ENCODE peak calls at places on chromosomes 2 and 18, in four cellular contexts. B, D, V and U are unnamed samples.

GRCh38 chr2:174560737-174561136 is 36.9 kb downstream of the WIPF1 start:
- DNase-seq in D (no peak), B (no peak), V (no peak), U (no peak)

GRCh38 chr2:39216495-39217191 is 27.1 kb downstream of the CDKL4 start:
- DNase-seq in D (no peak), V (no peak), B (no peak), U (no peak)

GRCh38 chr18:56468379-56468778 is 170.0 kb downstream of the TXNL1 start:
- DNase-seq in D (no peak), V (no peak), B (no peak), U (no peak)

GRCh38 chr2:37698931-37699481 is 27.6 kb upstream of the CDC42EP3 start:
- DNase-seq in V (no peak), D (no peak), B (no peak), U (no peak)

GRCh38 chr2:152929628-152930027 is 211.2 kb downstream of the ARL6IP6 start:
- DNase-seq in B (no peak), V (no peak), D (no peak), U (no peak)

GRCh38 chr2:70888389-70888924 is 47.2 kb upstream of the ATP6V1B1 start:
- DNase-seq in B (no peak), V (no peak), D (no peak), U (no peak)

GRCh38 chr2:69601179-69601612 is 42.3 kb downstream of the AAK1 start:
- DNase-seq in D (no peak), V (no peak), B (peak), U (no peak)

GRCh38 chr2:134900151-134900550 is 18.5 kb upstream of the CCNT2 start:
- DNase-seq in D (no peak), B (no peak), V (no peak), U (no peak)

GRCh38 chr2:48943436-48943835 is 187.9 kb upstream of the LHCGR start:
- DNase-seq in B (no peak), D (no peak), V (no peak), U (no peak)

GRCh38 chr2:238720232-238720672 is 127.6 kb upstream of the TWIST2 start:
- DNase-seq in D (peak), B (peak), V (no peak), U (no peak)

GRCh38 chr2:105394951-105395611 is 3.8 kb downstream of the FHL2 start:
- DNase-seq in B (no peak), D (no peak), V (no peak), U (no peak)

GRCh38 chr2:172560721-172561120 is 4.8 kb downstream of the PDK1 start:
- DNase-seq in B (no peak), V (no peak), D (no peak), U (no peak)

GRCh38 chr2:226440119-226440917 is 359.3 kb downstream of the IRS1 start:
- DNase-seq in V (no peak), B (no peak), D (no peak), U (no peak)

GRCh38 chr18:73923866-73924265 is 223.8 kb downstream of the FBXO15 start:
- DNase-seq in B (no peak), V (no peak), D (no peak), U (no peak)

GRCh38 chr2:120155308-120155707 is 67.9 kb downstream of the TMEM185B start:
- DNase-seq in V (no peak), D (no peak), B (no peak), U (no peak)

GRCh38 chr2:120148669-120149068 is 74.5 kb downstream of the TMEM185B start:
- DNase-seq in B (no peak), D (no peak), V (no peak), U (no peak)

GRCh38 chr2:120148229-120148628 is 75.0 kb downstream of the TMEM185B start:
- DNase-seq in D (no peak), B (no peak), V (no peak), U (no peak)

GRCh38 chr2:120149406-120149805 is 73.8 kb downstream of the TMEM185B start:
- DNase-seq in B (no peak), V (no peak), D (no peak), U (no peak)

DNA sequence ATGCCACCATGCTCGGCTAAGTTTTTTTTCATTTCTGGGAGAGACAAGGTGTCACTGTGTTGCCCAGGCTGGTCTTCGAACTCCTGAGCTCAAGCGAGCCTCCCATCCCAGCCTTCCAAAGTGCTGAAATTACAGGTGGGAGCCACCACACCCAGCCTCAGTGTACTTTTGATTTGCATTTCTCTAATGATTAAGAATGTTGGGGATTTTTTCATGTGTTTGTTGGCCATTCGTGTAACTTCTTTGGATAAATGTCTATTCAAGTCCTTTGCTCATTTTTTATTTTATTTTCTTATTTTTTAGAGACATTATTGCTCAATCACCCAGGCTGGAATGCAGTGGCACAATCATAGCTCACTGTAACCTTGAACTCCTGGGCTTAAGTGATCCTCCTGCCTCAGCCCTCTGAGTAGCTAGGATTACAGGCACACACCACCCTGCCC is 73.1 kb downstream of the TMEM185B start:
- DNase-seq in D (no peak), B (no peak), V (no peak), U (no peak)
- H3K4me3 ChIP-seq in D (no peak), B (no peak), V (no peak), U (no peak)

DNA sequence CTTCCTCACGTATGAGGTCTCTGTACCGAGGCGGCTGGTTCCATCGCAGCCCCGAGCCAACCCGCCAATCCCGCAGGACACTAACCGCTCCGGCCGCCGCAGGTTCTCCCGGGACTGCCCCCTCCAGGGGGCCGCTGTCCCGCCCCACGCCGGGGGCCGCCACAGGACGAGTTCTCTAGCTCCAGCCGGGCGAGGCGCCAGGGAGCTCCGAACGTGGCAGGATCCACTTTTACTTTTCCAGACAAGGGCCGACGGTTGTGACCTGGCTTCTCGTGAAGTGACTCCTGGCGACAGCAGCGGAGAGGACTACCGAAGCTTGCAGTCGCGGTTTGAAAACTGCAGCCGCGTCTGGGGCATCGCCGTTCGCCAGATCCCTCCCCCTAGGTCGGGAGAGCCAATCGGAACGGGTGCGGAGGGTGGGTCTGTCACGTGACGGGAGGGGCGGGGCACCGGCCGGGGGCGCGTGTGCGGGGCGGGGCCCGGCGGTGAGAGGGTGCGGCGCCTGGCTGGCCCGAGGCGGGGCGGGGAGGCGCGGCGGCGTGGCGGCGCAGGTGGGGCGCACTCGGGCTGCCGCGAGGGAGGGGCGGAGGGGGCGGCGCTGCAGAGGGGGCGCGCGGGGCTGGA is at the start of gene STK17B:
- DNase-seq in B (peak), V (peak), D (peak), U (peak)
- TF ChIP-seq CTCF in B (no peak), V (peak), D (peak), U (no peak)

GRCh38 chr18:13585379-13586153 is 140.8 kb downstream of the FAM210A start:
- DNase-seq in D (no peak), B (no peak), V (no peak), U (no peak)
- H3K4me3 ChIP-seq in D (no peak), B (no peak), V (no peak), U (no peak)

GRCh38 chr2:222960126-222960525 is 91.9 kb upstream of the KCNE4 start:
- DNase-seq in V (no peak), B (no peak), D (no peak), U (no peak)

GRCh38 chr2:222964632-222965031 is 87.4 kb upstream of the KCNE4 start:
- DNase-seq in D (no peak), B (no peak), V (no peak), U (no peak)

GRCh38 chr2:222959358-222959757 is 92.6 kb upstream of the KCNE4 start:
- DNase-seq in D (no peak), B (no peak), V (no peak), U (no peak)
- TF ChIP-seq CTCF in D (no peak), B (peak), V (peak), U (no peak)

DNA sequence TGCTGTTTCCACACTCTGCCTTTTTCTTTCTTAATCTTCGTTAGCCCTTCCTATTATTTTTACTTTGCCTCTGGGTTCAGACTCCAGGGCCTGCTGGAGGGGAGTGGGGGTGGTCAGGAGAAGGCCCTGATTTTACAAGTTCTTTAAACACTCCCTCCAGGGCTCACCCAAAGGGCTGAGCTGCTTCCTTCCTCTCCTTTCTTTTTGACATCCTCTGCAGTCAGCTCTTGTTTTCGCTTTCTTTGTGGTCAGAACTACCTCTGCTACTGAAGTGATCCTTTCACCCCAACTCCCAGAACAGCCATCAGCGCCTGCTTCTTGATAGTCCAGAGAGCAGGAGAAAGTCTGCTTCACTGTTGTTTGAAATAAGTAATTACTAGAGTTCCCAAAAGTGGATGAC is 925.7 kb downstream of the EPHA4 start:
- DNase-seq in D (no peak), B (no peak), V (no peak), U (no peak)
- H3K4me3 ChIP-seq in D (no peak), B (no peak), V (no peak), U (no peak)

GRCh38 chr2:175966839-175967238 is 35.2 kb downstream of the LNPK start:
- DNase-seq in V (no peak), B (no peak), D (no peak), U (no peak)

GRCh38 chr2:175965773-175966172 is 36.3 kb downstream of the LNPK start:
- DNase-seq in V (no peak), B (no peak), D (no peak), U (no peak)

GRCh38 chr2:175964195-175964594 is 37.9 kb downstream of the LNPK start:
- DNase-seq in V (no peak), D (no peak), B (peak), U (no peak)
- TF ChIP-seq CTCF in V (peak), D (peak), B (peak), U (no peak)

GRCh38 chr18:22470511-22471181 is 52.9 kb upstream of the CTAGE1 start:
- DNase-seq in D (peak), B (no peak), V (no peak), U (no peak)
- H3K4me3 ChIP-seq in D (no peak), B (no peak), V (no peak), U (no peak)

GRCh38 chr2:44937688-44938240 is 3.7 kb upstream of the SIX3 start:
- DNase-seq in D (no peak), B (no peak), V (no peak), U (no peak)
- TF ChIP-seq CTCF in D (no peak), B (no peak), V (no peak), U (no peak)